ENCODE peak calls at places on chromosomes 11 and 22, in five cellular contexts. T is A549, Y is heart right ventricle, Z is ascending aorta, M is DND-41. F is an unnamed sample. For H3K4me1, the result is how much of the 10 kb centered on the place peaks cover.

GRCh38 chr11:59145534-59145933 is 2.9 kb downstream of the FAM111A start:
- DNase-seq in T (no peak), Y (no peak), Z (no peak), M (no peak), F (no peak)

GRCh38 chr11:131845255-131845654 is 474.8 kb downstream of the NTM start:
- DNase-seq in T (no peak), Y (no peak), Z (no peak), M (no peak), F (no peak)

GRCh38 chr22:40728731-40729189 is 49.5 kb downstream of the MCHR1 start:
- DNase-seq in T (no peak), Y (no peak), Z (no peak), M (peak), F (peak)

GRCh38 chr22:19307872-19308271 is 16.4 kb upstream of the CLTCL1 start:
- DNase-seq in T (no peak), Y (no peak), Z (no peak), M (no peak), F (no peak)

GRCh38 chr11:134360050-134360835 is 28.5 kb downstream of the GLB1L2 start:
- DNase-seq in T (peak), Y (peak), Z (no peak), M (peak), F (peak)

GRCh38 chr11:63673579-63673978 is 2.4 kb upstream of the ATL3 start:
- DNase-seq in T (no peak), Y (no peak), Z (no peak), M (no peak), F (no peak)

GRCh38 chr22:26801449-26801848 is 144.1 kb downstream of the MIAT start:
- DNase-seq in T (no peak), Y (no peak), Z (no peak), M (no peak), F (no peak)

GRCh38 chr11:113725411-113725810 is 19.3 kb upstream of the TMPRSS5 start:
- DNase-seq in T (no peak), Y (no peak), Z (no peak), M (no peak), F (no peak)

GRCh38 chr11:5986885-5987284 is at the start of gene OR52L1:
- DNase-seq in T (no peak), Y (no peak), Z (no peak), M (no peak), F (no peak)

GRCh38 chr11:134372961-134373360 is 39.1 kb downstream of the B3GAT1 start:
- DNase-seq in T (no peak), Y (no peak), Z (no peak), M (no peak), F (no peak)

GRCh38 chr11:113593698-113594308 is 112.3 kb downstream of the TMPRSS5 start:
- DNase-seq in T (no peak), Y (no peak), Z (no peak), M (no peak), F (no peak)

GRCh38 chr11:1870721-1871466 is 18.0 kb downstream of the LSP1 start:
- DNase-seq in T (no peak), Y (no peak), Z (no peak), M (no peak), F (peak)

GRCh38 chr22:39117585-39118191 is 20.6 kb downstream of the APOBEC3H start:
- DNase-seq in T (peak), Y (peak), Z (no peak), M (peak), F (peak)

GRCh38 chr11:111942826-111943225 is 5.7 kb downstream of the DIXDC1 start:
- DNase-seq in T (no peak), Y (no peak), Z (no peak), M (no peak), F (no peak)

GRCh38 chr22:44245867-44246266 is 65.1 kb downstream of the PARVG start:
- DNase-seq in T (no peak), Y (no peak), Z (no peak), M (no peak), F (no peak)

GRCh38 chr22:17921871-17922821 is 102.2 kb downstream of the MICAL3 start:
- DNase-seq in T (no peak), Y (peak), Z (no peak), M (no peak), F (no peak)

GRCh38 chr22:17924735-17925727 is 99.3 kb downstream of the MICAL3 start:
- DNase-seq in T (no peak), Y (no peak), Z (no peak), M (no peak), F (no peak)

GRCh38 chr22:17926516-17926915 is 97.8 kb downstream of the MICAL3 start:
- DNase-seq in T (no peak), Y (no peak), Z (no peak), M (no peak), F (no peak)

GRCh38 chr22:17922925-17923898 is 101.1 kb downstream of the MICAL3 start:
- DNase-seq in T (no peak), Y (no peak), Z (no peak), M (no peak), F (no peak)

DNA sequence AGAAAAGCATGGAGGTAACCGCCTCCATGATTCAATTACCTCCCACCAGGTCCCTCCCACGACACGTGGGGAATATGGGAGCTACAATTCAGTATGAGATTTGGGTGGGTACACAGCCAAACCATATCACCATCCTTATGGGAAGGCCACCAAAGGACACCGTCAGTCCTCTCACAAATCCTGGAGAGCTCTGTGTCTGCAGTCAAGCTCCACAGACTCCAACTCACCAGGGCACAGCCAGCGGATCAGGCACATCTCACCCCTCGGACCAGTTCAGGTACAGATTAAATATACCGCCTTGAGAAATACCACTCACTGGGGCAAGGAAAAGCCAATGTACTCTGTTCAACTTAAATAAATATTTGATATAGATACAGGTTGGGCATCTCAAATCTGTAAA is 100.3 kb downstream of the MICAL3 start:
- DNase-seq in T (no peak), Y (no peak), Z (no peak), M (no peak), F (no peak)
- H3K4me1 ChIP-seq in T (under half), Y (half or more), Z (half or more), M (under half), F (under half)

DNA sequence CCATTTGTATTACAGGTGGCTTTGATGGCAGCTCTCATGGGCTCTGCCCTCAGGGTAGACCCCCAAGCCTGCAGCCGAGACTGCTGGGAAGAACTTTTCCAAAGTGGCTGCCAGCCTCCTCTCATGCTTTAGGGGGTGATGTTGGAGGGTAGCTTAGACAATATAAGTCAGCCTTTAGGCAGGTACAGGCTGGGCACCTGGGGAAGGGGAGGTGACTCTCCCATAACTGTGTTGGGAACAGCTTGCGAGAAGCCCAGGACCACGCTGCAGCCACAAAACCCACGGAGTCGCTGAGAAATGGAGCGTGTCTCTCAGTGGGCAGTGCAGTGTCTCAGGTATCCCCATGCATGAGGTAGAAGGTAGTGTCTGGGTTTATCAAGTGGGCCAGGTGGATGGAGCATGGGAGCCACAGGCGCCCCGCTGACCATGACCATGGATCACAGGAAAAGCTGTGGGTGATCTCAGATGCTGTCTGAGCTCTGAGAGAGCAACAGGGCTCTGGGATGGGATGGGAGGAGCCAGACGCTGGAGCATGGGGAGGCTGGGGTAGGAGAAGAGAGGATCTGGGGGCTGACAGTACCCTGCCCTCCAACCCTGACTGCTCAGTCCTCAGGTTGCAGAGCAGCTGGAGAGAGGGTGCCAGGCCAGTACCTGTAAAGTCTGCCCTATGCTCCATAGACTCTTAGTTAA is 115.2 kb downstream of the FEZ1 start:
- DNase-seq in T (no peak), Y (no peak), Z (no peak), M (no peak), F (no peak)
- H3K27ac ChIP-seq in T (no peak), Y (no peak), Z (no peak), M (no peak), F (no peak)

GRCh38 chr22:32999039-32999861 is 58.9 kb downstream of the SYN3 start:
- DNase-seq in T (no peak), Y (no peak), Z (no peak), M (no peak), F (no peak)
- H3K4me1 ChIP-seq in T (under half), Y (under half), Z (under half), M (under half), F (under half)

GRCh38 chr11:101442171-101442570 is 141.6 kb downstream of the TRPC6 start:
- DNase-seq in T (no peak), Y (no peak), Z (no peak), M (no peak), F (no peak)

GRCh38 chr11:101445761-101446160 is 138.0 kb downstream of the TRPC6 start:
- DNase-seq in T (no peak), Y (no peak), Z (no peak), M (no peak), F (no peak)

GRCh38 chr11:101444851-101445250 is 139.0 kb downstream of the TRPC6 start:
- DNase-seq in T (no peak), Y (no peak), Z (no peak), M (no peak), F (no peak)

GRCh38 chr11:101442936-101443521 is 140.8 kb downstream of the TRPC6 start:
- DNase-seq in T (no peak), Y (no peak), Z (no peak), M (no peak), F (no peak)

DNA sequence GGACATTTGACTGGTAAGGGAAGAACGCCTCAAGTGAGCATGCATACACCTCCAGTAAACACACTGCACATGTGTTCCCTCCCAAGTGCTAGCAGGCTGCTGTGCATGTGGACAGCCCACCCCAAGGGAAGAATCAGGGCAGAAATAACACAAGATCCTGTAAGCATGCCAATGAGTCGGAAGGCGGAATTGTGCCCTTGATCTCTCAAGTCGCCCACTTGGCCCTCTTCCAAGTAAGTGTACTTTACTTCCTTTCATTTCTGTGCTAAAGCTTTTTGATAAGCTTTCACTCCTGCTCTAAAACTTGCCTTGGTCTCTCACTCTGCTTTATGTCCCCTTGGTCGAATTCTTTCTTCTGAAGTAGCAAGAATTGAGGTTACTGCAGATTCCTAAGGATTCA is 139.6 kb downstream of the TRPC6 start:
- DNase-seq in T (no peak), Y (no peak), Z (no peak), M (no peak), F (no peak)
- H3K27ac ChIP-seq in T (no peak), Y (no peak), Z (no peak), M (no peak), F (no peak)

DNA sequence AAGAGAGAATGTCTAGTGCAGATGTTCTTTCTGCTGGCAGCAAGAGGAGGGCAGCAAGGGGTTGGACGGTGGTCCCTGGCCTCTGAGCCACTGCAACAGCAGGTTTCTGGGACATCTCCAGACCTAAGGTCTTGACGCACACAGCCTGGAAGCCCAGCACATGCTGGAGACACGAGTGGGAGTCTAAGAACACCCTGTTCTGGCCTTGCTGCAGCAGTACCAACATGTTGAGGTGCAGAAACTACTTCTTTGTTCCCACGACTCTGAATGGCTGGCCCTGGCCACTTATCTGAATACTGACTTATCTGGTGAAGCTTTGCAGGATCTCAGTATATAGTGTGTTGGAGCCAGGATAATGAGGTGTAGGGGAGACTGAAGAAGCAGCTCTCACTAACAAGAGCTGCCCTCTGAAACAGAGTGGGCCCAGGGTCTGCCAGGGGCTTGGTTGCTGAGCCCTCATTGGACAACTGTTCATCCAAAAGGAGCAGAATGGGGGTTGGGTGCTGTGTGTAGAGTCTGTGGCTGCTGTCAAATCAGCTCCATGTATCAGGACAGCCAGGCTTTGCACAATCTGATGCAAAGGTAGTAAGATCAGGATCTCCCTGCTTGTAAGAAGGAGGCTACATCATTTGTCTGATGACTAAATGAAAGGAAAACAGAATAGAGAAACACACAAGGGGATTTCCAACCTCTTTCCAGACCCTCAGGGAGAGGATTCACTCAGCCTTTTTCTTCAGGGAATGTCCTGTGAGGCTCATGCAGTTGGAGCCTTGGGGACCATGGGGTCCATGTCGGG is 7.0 kb downstream of the MICAL2 start:
- DNase-seq in T (no peak), Y (no peak), Z (no peak), M (no peak), F (no peak)
- H3K4me1 ChIP-seq in T (under half), Y (half or more), Z (half or more), M (under half), F (under half)

DNA sequence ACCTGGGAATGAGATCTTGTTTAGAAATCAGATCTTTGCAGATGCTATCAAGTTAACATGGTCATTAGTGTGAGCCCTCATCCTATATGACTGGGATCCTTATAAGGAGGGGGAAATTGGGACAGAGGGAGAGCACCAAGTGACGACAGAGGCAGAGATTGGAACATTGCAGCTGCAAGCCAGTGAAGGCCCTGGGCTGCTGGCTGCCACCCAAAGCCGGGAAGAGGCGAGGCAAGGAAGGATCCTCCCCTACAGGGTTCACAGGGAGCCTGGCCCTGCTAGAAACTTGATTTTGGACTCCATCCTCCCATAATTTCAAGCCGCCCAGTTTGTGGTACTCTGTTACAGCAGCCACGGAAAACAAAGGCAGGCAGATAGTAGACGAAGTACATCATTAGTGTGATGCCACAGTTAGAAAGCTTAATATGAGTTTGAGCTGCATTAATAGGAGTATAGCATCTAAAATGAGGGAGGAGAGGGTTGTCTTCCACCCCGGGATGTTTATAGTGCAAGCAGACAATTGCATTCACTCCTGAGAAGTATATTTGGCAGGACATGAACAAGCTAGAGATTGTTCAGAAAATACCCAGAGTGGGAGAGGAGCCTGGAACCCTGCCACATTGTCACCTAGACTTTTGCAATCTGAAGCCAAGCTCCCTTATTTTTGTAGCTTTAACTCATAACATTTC is 56.8 kb upstream of the CLMP start:
- DNase-seq in T (no peak), Y (peak), Z (no peak), M (no peak), F (no peak)
- H3K27ac ChIP-seq in T (peak), Y (no peak), Z (no peak), M (no peak), F (no peak)

GRCh38 chr11:100687630-100688395 is 725 bp downstream of the ARHGAP42 start:
- DNase-seq in T (peak), Y (peak), Z (no peak), M (peak), F (no peak)

GRCh38 chr11:100695911-100696310 is 8.8 kb downstream of the ARHGAP42 start:
- DNase-seq in T (no peak), Y (no peak), Z (no peak), M (no peak), F (no peak)

GRCh38 chr11:100689141-100689540 is 2.1 kb downstream of the ARHGAP42 start:
- DNase-seq in T (no peak), Y (no peak), Z (no peak), M (no peak), F (no peak)

GRCh38 chr11:100691886-100692285 is 4.8 kb downstream of the ARHGAP42 start:
- DNase-seq in T (no peak), Y (no peak), Z (no peak), M (no peak), F (no peak)

DNA sequence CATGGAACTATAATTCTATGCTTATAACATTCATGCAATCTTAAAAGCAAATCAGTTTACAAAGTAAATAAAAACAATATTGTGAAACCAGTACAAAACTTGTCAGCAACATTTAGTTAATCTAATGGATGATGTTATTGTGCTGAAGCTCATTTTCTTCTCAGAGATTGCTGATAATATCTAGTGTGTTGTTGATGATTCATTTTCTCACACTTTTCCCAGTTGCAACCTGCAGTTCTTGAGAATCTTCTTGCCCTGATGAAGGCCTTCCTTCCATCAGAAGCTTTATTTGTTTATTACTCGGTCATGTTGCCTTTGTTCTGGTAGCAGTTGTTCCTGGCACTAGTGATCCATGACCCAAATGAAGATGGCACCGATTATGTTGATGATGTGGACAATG is 5.2 kb downstream of the ARHGAP42 start:
- DNase-seq in T (no peak), Y (no peak), Z (no peak), M (no peak), F (no peak)
- H3K4me1 ChIP-seq in T (under half), Y (under half), Z (under half), M (under half), F (under half)

GRCh38 chr11:26806209-26806608 is 84.3 kb upstream of the SLC5A12 start:
- DNase-seq in T (no peak), Y (no peak), Z (no peak), M (no peak), F (no peak)
- H3K27ac ChIP-seq in T (no peak), Y (no peak), Z (no peak), M (no peak), F (no peak)

DNA sequence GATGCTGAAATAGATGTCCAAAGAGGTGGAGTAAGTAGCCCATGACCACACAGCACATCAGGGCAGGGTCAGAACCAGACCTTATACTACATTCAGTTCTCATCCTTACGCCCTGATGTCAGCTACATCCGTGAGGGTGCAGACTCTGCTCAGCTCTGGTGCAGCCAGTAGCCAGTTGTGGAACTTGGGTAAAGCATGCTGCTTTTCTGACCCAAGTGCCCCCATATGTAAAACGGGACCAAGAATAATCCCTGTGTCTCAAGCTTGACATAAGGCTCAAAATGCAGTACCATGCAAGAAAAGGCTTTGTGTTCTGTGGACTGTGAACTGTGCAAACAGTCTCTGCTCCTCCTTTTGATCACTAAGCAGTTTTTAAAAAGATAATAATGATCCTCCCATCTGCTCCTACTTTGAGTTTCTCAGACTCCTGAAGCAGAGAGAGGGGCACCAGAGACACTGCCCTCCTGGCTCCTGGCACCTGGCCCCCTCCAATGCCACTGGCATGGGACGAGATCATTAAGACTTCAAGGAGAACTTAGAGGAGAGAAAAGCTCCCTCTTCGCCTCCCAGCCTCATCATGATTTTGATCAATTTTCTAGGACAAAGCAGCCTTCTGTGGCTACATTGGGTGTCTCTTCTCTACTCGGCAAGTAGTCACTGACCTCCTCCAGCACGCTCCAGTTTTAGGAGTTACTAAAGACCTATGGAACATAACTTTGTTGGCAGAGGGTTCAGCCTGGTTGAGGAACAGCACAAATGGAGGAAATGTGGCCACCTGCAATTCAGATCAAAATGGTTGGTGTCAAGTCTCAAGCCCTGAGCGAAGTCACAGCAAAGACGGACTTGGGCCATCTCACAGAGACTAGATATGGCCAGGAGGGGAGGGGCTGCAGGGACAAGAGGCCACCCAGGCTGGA is 23.9 kb downstream of the IL10RA start:
- DNase-seq in T (no peak), Y (no peak), Z (no peak), M (no peak), F (no peak)
- H3K4me1 ChIP-seq in T (under half), Y (under half), Z (under half), M (under half), F (half or more)